ENCODE peak calls at places on chromosomes 12 and 14, in nine cellular contexts. V is upper lobe of left lung; N is fibroblast of lung; F is CD8-positive, alpha-beta T cell; S is body of pancreas; J is ovary; K is IMR-90; Q is heart right ventricle; U is CD8-positive, alpha-beta memory T cell. M is an unnamed sample. For H3K4me1, the result is how much of the 10 kb centered on the place peaks cover.

GRCh38 chr12:104566244-104566993 is 109.7 kb downstream of the CHST11 start:
- DNase-seq in V (no peak), N (no peak), F (no peak), S (no peak), J (no peak), K (no peak), Q (no peak), U (no peak), M (no peak)

GRCh38 chr12:108826115-108826806 is 31.1 kb downstream of the SSH1 start:
- DNase-seq in V (no peak), N (peak), F (no peak), S (no peak), J (peak), K (peak), Q (peak), U (no peak), M (peak)

GRCh38 chr14:80584638-80585505 is 356.7 kb downstream of the CEP128 start:
- DNase-seq in V (no peak), N (peak), F (no peak), S (no peak), J (no peak), K (peak), Q (no peak), U (no peak), M (no peak)

GRCh38 chr12:108313609-108314331 is 25.3 kb downstream of the CMKLR1 start:
- DNase-seq in V (no peak), N (no peak), F (no peak), S (no peak), J (no peak), K (no peak), Q (peak), U (peak), M (no peak)

GRCh38 chr14:74949859-74950572 is 5.4 kb downstream of the PGF start:
- DNase-seq in V (no peak), N (no peak), F (no peak), S (no peak), J (no peak), K (no peak), Q (no peak), U (no peak), M (no peak)

GRCh38 chr12:67681145-67681778 is 32.7 kb downstream of the DYRK2 start:
- DNase-seq in V (no peak), N (peak), F (no peak), S (no peak), J (no peak), K (peak), Q (no peak), U (no peak), M (no peak)

GRCh38 chr12:117662620-117663395 is 301.4 kb upstream of the NOS1 start:
- DNase-seq in V (no peak), N (no peak), F (no peak), S (no peak), J (no peak), K (no peak), Q (no peak), U (no peak), M (no peak)

GRCh38 chr14:101972126-101972785 is 7.9 kb downstream of the DYNC1H1 start:
- DNase-seq in V (no peak), N (peak), F (no peak), S (peak), J (peak), K (peak), Q (peak), U (no peak), M (peak)

GRCh38 chr14:60165547-60165876 is 314 bp upstream of the DHRS7 start:
- DNase-seq in V (no peak), N (no peak), F (no peak), S (no peak), J (no peak), K (no peak), Q (no peak), U (no peak), M (no peak)

GRCh38 chr12:47797432-47797831 is 22.3 kb downstream of the HDAC7 start:
- DNase-seq in V (no peak), N (no peak), F (no peak), S (no peak), J (no peak), K (no peak), Q (no peak), U (peak), M (no peak)

GRCh38 chr14:91292476-91292875 is 48.0 kb upstream of the GPR68 start:
- DNase-seq in V (no peak), N (no peak), F (no peak), S (no peak), J (no peak), K (no peak), Q (no peak), U (no peak), M (no peak)

GRCh38 chr12:92272301-92272964 is 126.8 kb upstream of the BTG1 start:
- DNase-seq in V (no peak), N (no peak), F (no peak), S (no peak), J (no peak), K (no peak), Q (no peak), U (no peak), M (no peak)

GRCh38 chr12:68067762-68068376 is 78.6 kb downstream of the IFNG-AS1 start:
- DNase-seq in V (no peak), N (no peak), F (no peak), S (no peak), J (no peak), K (no peak), Q (no peak), U (no peak), M (peak)

GRCh38 chr12:59322473-59322872 is 273.4 kb upstream of the SLC16A7 start:
- DNase-seq in V (no peak), N (no peak), F (no peak), S (no peak), J (no peak), K (no peak), Q (peak), U (no peak), M (peak)

GRCh38 chr12:124557518-124558223 is 9.7 kb downstream of the NCOR2 start:
- DNase-seq in V (no peak), N (no peak), F (no peak), S (no peak), J (no peak), K (no peak), Q (no peak), U (no peak), M (no peak)

GRCh38 chr12:124569375-124570148 is 2.1 kb upstream of the NCOR2 start:
- DNase-seq in V (no peak), N (no peak), F (no peak), S (no peak), J (no peak), K (no peak), Q (no peak), U (no peak), M (no peak)

GRCh38 chr12:127119600-127120140 is 1147.3 kb upstream of the TMEM132C start:
- DNase-seq in V (no peak), N (no peak), F (no peak), S (no peak), J (no peak), K (no peak), Q (no peak), U (no peak), M (no peak)

GRCh38 chr12:79691299-79692248 is 810 bp upstream of the PAWR start:
- DNase-seq in V (no peak), N (peak), F (no peak), S (no peak), J (peak), K (peak), Q (no peak), U (no peak), M (no peak)

GRCh38 chr14:35365130-35366047 is 39.2 kb downstream of the NFKBIA start:
- DNase-seq in V (peak), N (peak), F (peak), S (peak), J (peak), K (peak), Q (no peak), U (no peak), M (no peak)

GRCh38 chr14:99522457-99522891 is 41.3 kb downstream of the CCNK start:
- DNase-seq in V (no peak), N (peak), F (no peak), S (no peak), J (peak), K (peak), Q (no peak), U (no peak), M (peak)

DNA sequence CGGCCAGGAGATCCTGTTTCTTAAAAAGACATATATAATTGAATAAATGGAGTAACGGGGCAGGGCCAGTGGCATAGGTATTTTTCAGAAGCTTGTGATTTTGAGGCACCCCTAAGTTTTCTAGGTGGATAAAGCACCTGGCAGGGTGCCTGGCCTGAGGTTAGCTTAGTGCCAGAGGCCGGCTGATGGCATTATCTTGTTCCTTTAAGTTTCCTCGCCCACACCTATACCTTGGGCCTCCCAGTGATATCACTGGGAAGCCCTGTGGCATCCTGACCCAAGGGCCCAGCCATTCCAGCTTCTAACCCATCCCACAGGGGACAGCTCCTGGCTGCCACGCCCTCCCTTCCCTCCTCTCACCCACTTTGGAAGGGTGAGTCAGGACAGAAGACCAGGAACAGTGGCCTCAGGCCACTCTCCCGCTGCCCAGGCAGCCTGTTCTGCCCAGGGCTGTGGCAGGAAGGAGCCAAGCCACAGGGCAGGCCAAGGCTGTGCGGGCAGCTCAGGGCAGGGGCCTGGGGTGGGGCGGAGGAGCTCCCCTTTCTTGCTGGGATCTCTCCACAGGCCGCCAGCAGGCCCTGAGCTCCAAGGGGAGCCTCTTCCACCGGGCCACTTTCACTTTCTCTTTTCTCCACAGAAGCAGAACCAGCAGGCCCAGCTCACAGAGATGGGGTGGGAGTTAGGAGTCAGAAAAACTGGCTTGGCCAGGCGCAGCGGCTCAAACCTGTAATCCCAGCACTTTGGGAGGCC is 75.1 kb downstream of the IRF2BPL start:
- DNase-seq in V (peak), N (peak), F (peak), S (peak), J (peak), K (peak), Q (peak), U (peak), M (no peak)
- H3K4me3 ChIP-seq in V (no peak), N (peak), F (peak), S (no peak), J (peak), K (peak), Q (peak), U (peak), M (no peak)

GRCh38 chr12:100565987-100566545 is 7.4 kb upstream of the GAS2L3 start:
- DNase-seq in V (no peak), N (no peak), F (no peak), S (no peak), J (no peak), K (no peak), Q (no peak), U (no peak), M (no peak)
- H3K4me1 ChIP-seq in V (under half), N (under half), F (under half), S (under half), J (under half), K (under half), Q (under half), U (under half), M (under half)

DNA sequence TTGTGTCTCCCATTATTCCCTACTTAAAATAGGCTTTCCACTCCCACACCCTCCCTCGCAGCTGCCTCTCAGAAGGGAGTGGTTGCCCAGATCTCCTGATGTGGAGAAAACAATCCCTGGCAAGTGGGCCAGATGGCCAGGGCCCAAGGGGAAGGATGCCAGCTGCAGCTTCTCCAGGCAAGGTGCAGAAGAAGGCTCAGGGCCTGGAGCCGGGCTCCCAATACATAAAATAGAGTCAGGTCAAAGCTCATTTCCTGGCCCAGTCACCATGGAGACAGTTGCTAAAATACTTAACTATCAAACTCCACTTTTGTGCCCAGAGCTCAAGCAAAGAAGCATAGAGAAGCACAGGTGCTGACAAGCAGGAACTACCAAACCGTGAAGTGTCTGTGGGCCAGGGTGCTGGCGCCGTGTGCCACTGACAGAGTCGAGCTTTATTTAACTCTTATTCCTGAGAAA is 45.7 kb upstream of the ITPR2 start:
- DNase-seq in V (peak), N (no peak), F (no peak), S (peak), J (peak), K (no peak), Q (peak), U (no peak), M (peak)
- H3K27ac ChIP-seq in V (no peak), N (no peak), F (no peak), S (peak), J (no peak), K (no peak), Q (peak), U (no peak), M (no peak)

GRCh38 chr14:89304972-89305703 is 111.9 kb downstream of the FOXN3 start:
- DNase-seq in V (no peak), N (peak), F (no peak), S (no peak), J (peak), K (peak), Q (no peak), U (no peak), M (peak)

GRCh38 chr14:89302396-89302950 is 114.6 kb downstream of the FOXN3 start:
- DNase-seq in V (no peak), N (no peak), F (no peak), S (no peak), J (no peak), K (no peak), Q (no peak), U (no peak), M (no peak)

GRCh38 chr14:89299587-89299986 is 117.4 kb downstream of the FOXN3 start:
- DNase-seq in V (no peak), N (no peak), F (no peak), S (no peak), J (no peak), K (no peak), Q (no peak), U (no peak), M (no peak)

GRCh38 chr14:89307409-89307808 is 109.6 kb downstream of the FOXN3 start:
- DNase-seq in V (no peak), N (no peak), F (no peak), S (no peak), J (no peak), K (no peak), Q (no peak), U (no peak), M (no peak)

GRCh38 chr14:89303452-89304435 is 113.3 kb downstream of the FOXN3 start:
- DNase-seq in V (no peak), N (peak), F (no peak), S (no peak), J (peak), K (peak), Q (peak), U (no peak), M (peak)
- H3K4me3 ChIP-seq in V (no peak), N (peak), F (peak), S (no peak), J (peak), K (peak), Q (peak), U (no peak), M (peak)

DNA sequence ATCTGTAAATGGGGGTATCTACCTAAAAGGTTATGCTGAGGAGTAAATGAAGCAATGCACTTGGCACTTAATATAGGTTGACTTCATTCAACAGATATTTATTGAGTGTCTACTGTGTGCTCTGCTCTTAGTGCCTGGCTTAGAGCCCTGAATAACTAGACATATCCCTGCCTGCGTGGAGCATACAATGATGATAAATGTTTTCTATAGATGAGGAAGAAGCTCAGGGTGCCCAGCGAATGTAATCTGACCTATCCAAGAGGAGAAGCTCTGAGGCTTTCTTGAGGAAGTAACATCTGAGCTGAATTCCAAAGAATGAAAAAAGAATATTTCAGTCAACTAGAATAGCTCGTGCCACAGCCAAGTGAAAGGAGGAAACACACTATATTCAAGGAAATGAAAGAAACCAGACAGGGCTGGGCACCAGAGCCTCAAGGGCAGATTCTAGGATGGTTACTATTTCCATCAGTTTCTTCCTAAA is 17.9 kb upstream of the HIGD1C start:
- DNase-seq in V (no peak), N (peak), F (no peak), S (no peak), J (no peak), K (no peak), Q (no peak), U (no peak), M (no peak)
- H3K4me1 ChIP-seq in V (half or more), N (under half), F (under half), S (half or more), J (under half), K (under half), Q (under half), U (under half), M (under half)

GRCh38 chr14:63290741-63291286 is 27.9 kb downstream of the GPHB5 start:
- DNase-seq in V (peak), N (no peak), F (no peak), S (no peak), J (no peak), K (no peak), Q (no peak), U (no peak), M (no peak)

GRCh38 chr14:63295991-63296630 is 22.6 kb downstream of the GPHB5 start:
- DNase-seq in V (no peak), N (no peak), F (no peak), S (no peak), J (no peak), K (peak), Q (no peak), U (no peak), M (no peak)

GRCh38 chr14:63297387-63297786 is 21.3 kb downstream of the GPHB5 start:
- DNase-seq in V (no peak), N (no peak), F (no peak), S (no peak), J (no peak), K (no peak), Q (no peak), U (no peak), M (no peak)

GRCh38 chr14:63292805-63293204 is 25.9 kb downstream of the GPHB5 start:
- DNase-seq in V (no peak), N (no peak), F (no peak), S (no peak), J (no peak), K (no peak), Q (no peak), U (no peak), M (no peak)

GRCh38 chr14:63295231-63295685 is 23.5 kb downstream of the GPHB5 start:
- DNase-seq in V (no peak), N (no peak), F (no peak), S (no peak), J (no peak), K (no peak), Q (no peak), U (no peak), M (no peak)
- H3K27ac ChIP-seq in V (peak), N (no peak), F (no peak), S (no peak), J (no peak), K (no peak), Q (no peak), U (no peak), M (no peak)

DNA sequence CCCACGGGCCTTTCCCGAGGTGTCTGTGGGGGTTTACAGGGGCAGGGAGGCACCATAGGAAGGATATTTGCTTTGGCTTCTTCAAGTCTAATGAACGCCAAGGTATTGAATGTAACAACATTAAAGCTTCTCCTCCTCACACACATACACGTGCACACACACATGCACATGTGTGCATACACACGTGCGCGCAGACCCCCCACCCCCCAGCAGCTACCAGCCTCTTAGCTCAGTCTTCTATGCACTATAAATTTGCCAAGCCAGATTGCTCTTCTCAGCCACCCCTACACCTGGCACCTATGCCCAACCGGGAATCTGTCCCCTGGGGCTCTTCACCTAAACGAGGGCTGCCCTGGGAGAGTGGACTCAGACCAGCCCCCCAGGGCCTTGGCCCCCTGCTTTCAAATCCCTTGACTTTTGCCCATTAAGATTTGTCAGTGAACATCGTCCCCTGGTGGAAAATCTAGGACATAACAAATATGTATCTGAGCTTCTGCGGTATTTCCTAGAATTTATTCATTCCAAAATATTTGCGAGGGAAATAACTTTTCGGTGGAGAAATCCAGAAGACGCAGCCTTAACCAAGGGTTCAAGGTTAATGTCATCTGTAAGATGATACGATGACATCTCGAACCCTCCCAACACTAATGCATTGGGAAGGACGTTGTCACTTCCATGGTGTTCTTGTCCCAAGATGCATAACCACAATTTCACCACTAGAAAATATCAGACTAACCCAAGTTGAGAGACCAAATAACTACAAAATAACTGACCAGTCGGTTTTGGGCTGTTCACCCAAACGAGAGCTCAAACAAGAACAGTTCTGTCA is 330.4 kb downstream of the MED13L start:
- DNase-seq in V (no peak), N (no peak), F (no peak), S (no peak), J (no peak), K (peak), Q (no peak), U (no peak), M (no peak)
- H3K4me3 ChIP-seq in V (no peak), N (no peak), F (no peak), S (no peak), J (no peak), K (no peak), Q (no peak), U (no peak), M (no peak)

GRCh38 chr12:53067993-53068770 is 11.0 kb downstream of the SPRYD3 start:
- DNase-seq in V (no peak), N (no peak), F (no peak), S (no peak), J (peak), K (no peak), Q (no peak), U (no peak), M (no peak)

GRCh38 chr12:53065470-53065869 is 13.7 kb downstream of the SPRYD3 start:
- DNase-seq in V (no peak), N (no peak), F (no peak), S (peak), J (peak), K (no peak), Q (no peak), U (no peak), M (no peak)

GRCh38 chr12:53065975-53066593 is 13.1 kb downstream of the SPRYD3 start:
- DNase-seq in V (no peak), N (peak), F (peak), S (peak), J (peak), K (peak), Q (peak), U (peak), M (peak)

GRCh38 chr12:53067074-53067992 is 11.9 kb downstream of the SPRYD3 start:
- DNase-seq in V (no peak), N (no peak), F (no peak), S (no peak), J (peak), K (no peak), Q (no peak), U (no peak), M (no peak)

GRCh38 chr12:53066594-53066978 is 12.6 kb downstream of the SPRYD3 start:
- DNase-seq in V (no peak), N (no peak), F (no peak), S (no peak), J (peak), K (no peak), Q (no peak), U (no peak), M (no peak)
- H3K4me1 ChIP-seq in V (under half), N (half or more), F (under half), S (under half), J (under half), K (under half), Q (half or more), U (under half), M (under half)

GRCh38 chr12:76688627-76689026 is 75.3 kb upstream of the ZDHHC17 start:
- DNase-seq in V (no peak), N (no peak), F (no peak), S (no peak), J (no peak), K (no peak), Q (no peak), U (no peak), M (peak)
- H3K27ac ChIP-seq in V (no peak), N (no peak), F (no peak), S (no peak), J (no peak), K (no peak), Q (no peak), U (no peak), M (no peak)

M was measured in SJCRH30.